ENCODE peak calls at places on chromosomes 13 and 19, in ten cellular contexts. B, O, U, E, G, I, A, V, L and F are unnamed samples.

GRCh38 chr19:50803633-50804419 is 13.6 kb downstream of the ACP4 start:
- DNase-seq in B (no peak), O (no peak), U (no peak), E (peak; percentile 52), G (peak; percentile 58), I (no peak), A (no peak), V (peak; percentile 27), L (peak; percentile 63), F (peak; percentile 54)

GRCh38 chr19:18300930-18301717 is 19.7 kb upstream of the JUND start:
- DNase-seq in B (no peak), O (peak; percentile 79), U (no peak), E (no peak), G (no peak), I (no peak), A (peak; percentile 24), V (peak; percentile 82), L (peak; percentile 89), F (no peak)

GRCh38 chr13:41268764-41269163 is 5.4 kb upstream of the MTRF1 start:
- DNase-seq in B (no peak), O (no peak), U (no peak), E (no peak), G (no peak), I (no peak), A (peak; percentile 33), V (no peak), L (no peak), F (peak; percentile 3)

GRCh38 chr13:23160241-23161175 is 20.3 kb upstream of the SGCG start:
- DNase-seq in B (no peak), O (no peak), U (peak; percentile 63), E (no peak), G (no peak), I (no peak), A (no peak), V (no peak), L (peak; percentile 53), F (peak; percentile 8)

GRCh38 chr19:55590621-55591020 is 8.7 kb downstream of the FIZ1 start:
- DNase-seq in B (no peak), O (no peak), U (no peak), E (no peak), G (no peak), I (no peak), A (no peak), V (no peak), L (peak; percentile 25), F (peak; percentile 6)

GRCh38 chr19:7550987-7551761 is 15.7 kb downstream of the PNPLA6 start:
- DNase-seq in B (no peak), O (peak; percentile 81), U (peak; percentile 92), E (no peak), G (peak; percentile 34), I (no peak), A (peak; percentile 9), V (peak; percentile 69), L (peak; percentile 88), F (peak; percentile 10)

GRCh38 chr19:3945838-3946237 is 13.0 kb downstream of the NMRK2 start:
- DNase-seq in B (no peak), O (no peak), U (no peak), E (no peak), G (no peak), I (no peak), A (no peak), V (no peak), L (no peak), F (no peak)

GRCh38 chr13:40590112-40590862 is 76.2 kb downstream of the FOXO1 start:
- DNase-seq in B (no peak), O (no peak), U (no peak), E (no peak), G (no peak), I (no peak), A (no peak), V (no peak), L (no peak), F (no peak)

GRCh38 chr19:30236006-30236405 is 136.2 kb upstream of the ZNF536 start:
- DNase-seq in B (no peak), O (no peak), U (peak; percentile 63), E (no peak), G (no peak), I (no peak), A (no peak), V (no peak), L (no peak), F (no peak)

GRCh38 chr19:50739841-50740426 is 16.8 kb downstream of the CLEC11A start:
- DNase-seq in B (no peak), O (no peak), U (no peak), E (no peak), G (no peak), I (no peak), A (no peak), V (no peak), L (no peak), F (no peak)

GRCh38 chr13:31167490-31167889 is 5.8 kb upstream of the HSPH1 start:
- DNase-seq in B (no peak), O (no peak), U (no peak), E (no peak), G (no peak), I (no peak), A (no peak), V (no peak), L (no peak), F (no peak)